ENCODE peak calls at places on chromosomes 6 and 20, in four cellular contexts. R is fibroblast of gingiva, X is GM13976, D is uterus. G is an unnamed sample.

GRCh38 chr6:116127771-116128493 is 2.0 kb upstream of the COL10A1 start:
- DNase-seq in X (no peak), D (no peak), R (peak), G (no peak)

GRCh38 chr20:34299925-34300806 is 3.0 kb downstream of the AHCY start:
- DNase-seq in R (peak), X (peak), D (no peak), G (no peak)

GRCh38 chr20:40669692-40670091 is 19.3 kb downstream of the MAFB start:
- DNase-seq in D (no peak), R (no peak), X (no peak), G (no peak)

GRCh38 chr6:139778688-139779087 is 404.2 kb upstream of the CITED2 start:
- DNase-seq in R (peak), X (no peak), D (no peak), G (no peak)

GRCh38 chr6:76230711-76231110 is 158.2 kb upstream of the IMPG1 start:
- DNase-seq in X (no peak), D (no peak), R (no peak), G (no peak)

GRCh38 chr20:17617868-17618672 is 48.2 kb downstream of the DSTN start:
- DNase-seq in R (no peak), D (peak), X (peak), G (no peak)

GRCh38 chr6:128259036-128259734 is 261.2 kb downstream of the PTPRK start:
- DNase-seq in R (no peak), X (no peak), D (no peak), G (no peak)

GRCh38 chr6:162165479-162165878 is 562.1 kb downstream of the PRKN start:
- DNase-seq in X (no peak), D (no peak), R (no peak), G (no peak)

GRCh38 chr20:40953856-40954255 is 74.8 kb upstream of the TOP1 start:
- DNase-seq in R (peak), D (no peak), X (no peak), G (no peak)

GRCh38 chr6:159969921-159970320 is 1.0 kb downstream of the IGF2R start:
- DNase-seq in R (peak), D (peak), X (peak), G (no peak)

GRCh38 chr20:11484479-11484878 is 433.2 kb upstream of the BTBD3 start:
- DNase-seq in D (no peak), R (no peak), X (no peak), G (no peak)

GRCh38 chr6:39847216-39847615 is 55.0 kb downstream of the DAAM2 start:
- DNase-seq in X (no peak), R (no peak), D (peak), G (no peak)

GRCh38 chr6:98847767-98848538 is 13.6 kb downstream of the POU3F2 start:
- DNase-seq in X (peak), D (no peak), R (no peak), G (no peak)

GRCh38 chr6:48135352-48136084 is 24.5 kb upstream of the PTCHD4 start:
- DNase-seq in X (no peak), D (no peak), R (peak), G (peak)

GRCh38 chr6:163985710-163986109 is 571.2 kb downstream of the QKI start:
- DNase-seq in D (no peak), R (no peak), X (no peak), G (peak)

GRCh38 chr6:89138173-89138572 is 7.7 kb upstream of the PM20D2 start:
- DNase-seq in D (no peak), X (no peak), R (no peak), G (no peak)

GRCh38 chr6:19988555-19988954 is 151.4 kb downstream of the ID4 start:
- DNase-seq in X (peak), D (no peak), R (no peak), G (no peak)

GRCh38 chr6:135555550-135555949 is 58.0 kb upstream of the AHI1 start:
- DNase-seq in D (no peak), X (peak), R (no peak), G (no peak)

GRCh38 chr6:122833229-122833556 is 44.1 kb downstream of the SMPDL3A start:
- DNase-seq in R (no peak), D (no peak), X (no peak), G (no peak)

GRCh38 chr20:34085544-34086040 is 26.5 kb downstream of the EIF2S2 start:
- DNase-seq in X (no peak), D (no peak), R (no peak), G (no peak)

GRCh38 chr6:11918021-11918738 is 93.9 kb upstream of the HIVEP1 start:
- DNase-seq in D (no peak), X (no peak), R (peak), G (peak)

GRCh38 chr6:135458051-135458450 is 39.5 kb downstream of the AHI1 start:
- DNase-seq in X (no peak), D (no peak), R (peak), G (no peak)

GRCh38 chr20:36773123-36773547 is 428 bp downstream of the DSN1 start:
- DNase-seq in D (no peak), R (no peak), X (no peak), G (no peak)

GRCh38 chr6:88135578-88136114 is 30.5 kb downstream of the CNR1 start:
- DNase-seq in R (no peak), X (peak), D (no peak), G (no peak)

GRCh38 chr6:170074907-170075306 is 216.0 kb downstream of the DLL1 start:
- DNase-seq in R (no peak), X (no peak), D (no peak), G (no peak)

GRCh38 chr6:28254340-28254618 is 2.2 kb upstream of the ZKSCAN4 start:
- DNase-seq in D (no peak), R (no peak), X (no peak), G (no peak)